ENCODE peak calls at places on chromosome 6, in eight cellular contexts. A, K, X, S, P, Y, J and B are unnamed samples.

GRCh38 chr6:7402746-7403145 is 13.1 kb downstream of the RIOK1 start:
- DNase-seq in A (no peak), K (no peak), X (no peak), S (no peak), P (no peak), Y (no peak), J (no peak), B (no peak)

GRCh38 chr6:81834141-81834621 is 81.7 kb upstream of the TENT5A start:
- DNase-seq in A (no peak), K (no peak), X (no peak), S (peak; percentile 38), P (peak; percentile 53), Y (peak; percentile 77), J (no peak), B (peak; percentile 67)

GRCh38 chr6:121890307-121890910 is 455.0 kb downstream of the GJA1 start:
- DNase-seq in A (no peak), K (no peak), X (peak; percentile 26), S (no peak), P (no peak), Y (no peak), J (no peak), B (no peak)

GRCh38 chr6:43969158-43969981 is 157.9 kb downstream of the MRPL14 start:
- DNase-seq in A (peak; percentile 88), K (no peak), X (no peak), S (no peak), P (no peak), Y (no peak), J (no peak), B (no peak)

GRCh38 chr6:78746457-78746856 is 120.9 kb upstream of the IRAK1BP1 start:
- DNase-seq in A (no peak), K (no peak), X (no peak), S (no peak), P (no peak), Y (peak; percentile 62), J (no peak), B (peak; percentile 70)

GRCh38 chr6:27472182-27472616 is 706 bp downstream of the ZNF184 start:
- DNase-seq in A (peak; percentile 61), K (peak; percentile 70), X (peak; percentile 70), S (no peak), P (peak; percentile 69), Y (peak; percentile 80), J (peak; percentile 59), B (peak; percentile 82)

GRCh38 chr6:36040958-36041357 is 13.3 kb downstream of the MAPK14 start:
- DNase-seq in A (no peak), K (no peak), X (no peak), S (no peak), P (no peak), Y (no peak), J (no peak), B (no peak)

GRCh38 chr6:16095180-16095579 is 33.7 kb upstream of the MYLIP start:
- DNase-seq in A (no peak), K (no peak), X (no peak), S (no peak), P (no peak), Y (peak; percentile 14), J (no peak), B (no peak)

GRCh38 chr6:76124010-76124409 is 51.5 kb upstream of the IMPG1 start:
- DNase-seq in A (no peak), K (no peak), X (no peak), S (no peak), P (no peak), Y (no peak), J (no peak), B (no peak)

GRCh38 chr6:156839591-156840001 is 62.4 kb downstream of the ARID1B start:
- DNase-seq in A (peak; percentile 66), K (no peak), X (no peak), S (no peak), P (no peak), Y (peak; percentile 79), J (no peak), B (peak; percentile 64)

GRCh38 chr6:25629202-25629584 is 22.8 kb upstream of the SCGN start:
- DNase-seq in A (no peak), K (no peak), X (no peak), S (no peak), P (no peak), Y (no peak), J (no peak), B (no peak)

GRCh38 chr6:14589192-14589591 is 471.6 kb downstream of the CD83 start:
- DNase-seq in A (no peak), K (no peak), X (no peak), S (no peak), P (no peak), Y (no peak), J (no peak), B (no peak)

DNA sequence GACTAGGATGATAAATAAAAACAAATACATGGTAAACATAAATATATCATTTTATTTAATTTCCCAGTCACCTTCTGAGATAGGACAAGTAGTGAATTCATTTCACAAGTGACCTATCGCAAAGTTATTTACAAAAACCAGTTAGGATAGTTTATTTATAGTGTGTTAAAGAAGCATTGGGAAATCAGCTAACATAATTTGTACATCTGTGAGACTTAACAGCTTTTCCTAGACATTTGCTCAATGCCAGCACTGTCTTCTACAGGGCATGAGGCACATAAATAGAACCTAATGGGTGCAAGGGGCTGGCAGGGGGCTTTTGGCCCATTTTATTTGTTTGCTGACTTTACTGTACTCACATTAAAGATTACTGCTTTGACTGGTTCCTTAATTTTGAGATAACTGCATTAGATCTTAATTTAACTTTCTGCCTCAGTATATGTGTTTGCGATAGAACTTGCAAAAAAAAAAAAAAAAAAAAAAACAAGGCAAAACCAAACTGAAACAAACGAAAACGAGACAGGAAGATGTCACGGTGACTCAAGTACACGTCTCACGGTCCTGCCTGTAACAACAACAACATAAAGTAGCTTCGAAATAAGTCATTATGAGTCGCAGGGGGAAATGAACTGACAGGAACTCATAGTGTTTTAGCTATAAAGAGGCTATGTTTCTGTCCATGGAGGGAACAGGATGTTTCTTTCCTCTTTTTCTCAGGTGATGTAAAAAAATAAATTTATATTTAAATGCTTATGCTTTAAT is 133.7 kb upstream of the GMDS start:
- DNase-seq in A (no peak), K (peak; percentile 85), X (no peak), S (no peak), P (peak; percentile 67), Y (peak; percentile 82), J (peak; percentile 31), B (peak; percentile 40)
- H3K4me2 ChIP-seq in A (no peak overlapping the region), K (peak overlapping the region; percentile 62), X (no peak overlapping the region), S (no peak overlapping the region), P (peak overlapping the region; percentile 73), Y (peak overlapping the region; percentile 13), J (peak overlapping the region; percentile 37), B (peak overlapping the region; percentile 60)

GRCh38 chr6:39050453-39051112 is 2.0 kb downstream of the GLP1R start:
- DNase-seq in A (no peak), K (peak; percentile 28), X (no peak), S (no peak), P (no peak), Y (no peak), J (no peak), B (no peak)

GRCh38 chr6:39049575-39050283 is 1.1 kb downstream of the GLP1R start:
- DNase-seq in A (no peak), K (no peak), X (peak; percentile 57), S (no peak), P (no peak), Y (no peak), J (no peak), B (no peak)

GRCh38 chr6:39047434-39048327 is 900 bp upstream of the GLP1R start:
- DNase-seq in A (no peak), K (no peak), X (no peak), S (no peak), P (no peak), Y (no peak), J (no peak), B (no peak)

GRCh38 chr6:39051399-39052122 is 3.0 kb downstream of the GLP1R start:
- DNase-seq in A (no peak), K (peak; percentile 68), X (no peak), S (peak; percentile 5), P (peak; percentile 49), Y (no peak), J (no peak), B (no peak)

GRCh38 chr6:39048481-39049399 is at the start of gene GLP1R:
- DNase-seq in A (no peak), K (no peak), X (peak; percentile 64), S (no peak), P (no peak), Y (no peak), J (no peak), B (no peak)
- TF ChIP-seq EZH2 in A (no peak), K (no peak), X (peak; percentile 11), S (no peak), P (no peak), Y (no peak), J (no peak), B (peak; percentile 66)

DNA sequence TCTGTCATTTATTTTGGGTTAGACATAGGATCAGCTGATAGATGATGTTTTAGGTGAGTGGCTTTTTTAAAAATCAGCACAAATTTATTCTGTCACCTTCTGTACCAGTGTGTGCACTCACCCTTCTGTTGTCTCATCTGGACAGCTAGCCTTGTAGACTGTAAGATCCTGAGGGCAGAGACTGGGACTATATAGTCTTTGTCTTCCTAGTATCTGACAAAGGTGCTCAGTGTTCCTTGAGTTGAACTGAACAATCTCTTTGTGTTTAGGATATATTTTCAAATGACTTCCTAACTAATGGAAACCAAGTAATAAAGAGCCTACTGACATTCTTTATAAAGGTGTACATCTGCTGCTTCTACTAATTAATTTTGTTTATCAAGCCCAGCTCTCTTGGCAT is 3.0 kb downstream of the DCBLD1 start:
- DNase-seq in A (no peak), K (no peak), X (no peak), S (no peak), P (no peak), Y (no peak), J (no peak), B (no peak)
- H3K4me2 ChIP-seq in A (no peak overlapping the region), K (peak overlapping the region; percentile 93), X (no peak overlapping the region), S (peak overlapping the region; percentile 94), P (peak overlapping the region; percentile 88), Y (peak overlapping the region; percentile 97), J (no peak overlapping the region), B (peak overlapping the region; percentile 91)

GRCh38 chr6:33892581-33893346 is 89.0 kb upstream of the MLN start:
- DNase-seq in A (no peak), K (no peak), X (no peak), S (no peak), P (no peak), Y (no peak), J (no peak), B (no peak)
- TF ChIP-seq EZH2 in A (no peak), K (no peak), X (no peak), S (no peak), P (no peak), Y (no peak), J (no peak), B (no peak)

DNA sequence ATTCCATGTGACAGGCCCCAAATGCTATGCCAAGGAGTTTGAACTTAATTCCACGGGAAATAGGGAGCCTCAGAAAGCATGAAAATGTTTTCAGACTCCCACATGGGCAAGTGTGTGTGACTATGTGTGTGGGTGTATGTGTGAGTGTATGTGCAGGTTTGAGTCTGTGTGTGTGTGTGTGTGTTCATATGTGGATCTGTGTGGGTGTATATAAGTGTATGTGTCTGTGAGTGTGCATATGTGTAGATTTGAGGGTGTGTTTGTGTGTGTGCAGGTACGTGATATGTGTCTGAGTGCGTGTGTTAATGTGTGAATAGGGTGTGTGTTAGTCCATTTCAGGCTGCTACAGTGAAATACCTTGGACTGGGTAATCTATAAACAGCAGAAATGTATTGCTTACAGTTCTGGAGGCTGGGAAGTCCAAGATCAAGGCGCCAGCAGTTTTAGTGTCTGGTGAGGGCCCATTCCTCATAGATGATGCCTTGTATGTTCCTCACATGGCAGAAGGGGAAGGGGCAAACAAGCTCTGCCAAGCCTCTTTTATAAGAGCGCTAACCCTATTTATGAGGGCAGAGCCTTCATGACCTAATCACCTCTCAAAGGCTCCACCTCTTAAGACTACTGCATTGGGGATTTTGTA is 181.1 kb upstream of the TAB2 start:
- DNase-seq in A (no peak), K (no peak), X (no peak), S (no peak), P (no peak), Y (no peak), J (no peak), B (no peak)
- H3K4me2 ChIP-seq in A (no peak overlapping the region), K (no peak overlapping the region), X (no peak overlapping the region), S (no peak overlapping the region), P (no peak overlapping the region), Y (no peak overlapping the region), J (no peak overlapping the region), B (no peak overlapping the region)